ENCODE peak calls at places on chromosomes 1 and 21, in eight cellular contexts. P is stimulated activated CD4-positive, alpha-beta T cell treated with anti-CD3 and anti-CD28 coated beads, Interleukin-1b, Interleukin-23, amount 100 ng/mL, for 4 hours; V is CD8-positive, alpha-beta memory T cell; M is activated CD8-positive, alpha-beta memory T cell treated with anti-CD3 and anti-CD28 coated beads for 24 hours; K is body of pancreas; C is amniotic epithelial cell; E is brain microvascular endothelial cell; B is activated T-cell treated with anti-CD3 and anti-CD28 coated beads for 24 hours. A is an unnamed sample.

GRCh38 chr1:210231846-210232523 is 611 bp upstream of the SERTAD4 start:
- DNase-seq in K (no peak), C (peak; percentile 51), B (no peak), E (no peak), M (no peak), V (no peak), P (no peak), A (no peak)

GRCh38 chr1:17335821-17336718 is 28.1 kb downstream of the PADI4 start:
- DNase-seq in C (peak; percentile 41), P (peak; percentile 64), M (peak; percentile 85), K (peak; percentile 78), V (peak; percentile 26), E (peak; percentile 58), B (peak; percentile 48), A (peak; percentile 37)

GRCh38 chr21:27586986-27587385 is 620.1 kb upstream of the ADAMTS5 start:
- DNase-seq in P (no peak), C (no peak), B (no peak), M (no peak), V (no peak), E (no peak), K (no peak), A (no peak)

GRCh38 chr21:17931080-17931479 is 111.9 kb upstream of the C21orf91 start:
- DNase-seq in P (no peak), B (no peak), V (no peak), K (no peak), C (no peak), M (no peak), E (no peak), A (peak; percentile 24)

GRCh38 chr1:59631561-59631960 is 183.2 kb upstream of the HOOK1 start:
- DNase-seq in V (no peak), E (no peak), C (peak; percentile 39), P (no peak), B (no peak), K (no peak), M (no peak), A (no peak)

GRCh38 chr1:167661527-167662436 is 31.8 kb downstream of the RCSD1 start:
- DNase-seq in C (peak; percentile 89), V (no peak), K (no peak), E (peak; percentile 90), B (no peak), P (no peak), M (no peak), A (no peak)

GRCh38 chr1:64163972-64164371 is 39.5 kb upstream of the UBE2U start:
- DNase-seq in K (no peak), E (no peak), V (no peak), C (peak; percentile 79), B (no peak), M (no peak), P (no peak), A (no peak)

GRCh38 chr1:196501760-196502428 is 106.3 kb downstream of the KCNT2 start:
- DNase-seq in P (no peak), E (no peak), M (no peak), C (peak; percentile 69), B (no peak), V (no peak), K (no peak), A (no peak)

GRCh38 chr1:29736582-29737188 is 500.4 kb downstream of the PTPRU start:
- DNase-seq in P (no peak), B (no peak), M (no peak), E (peak; percentile 46), K (peak; percentile 19), V (no peak), C (peak; percentile 45), A (no peak)

GRCh38 chr1:154344977-154345837 is 19.9 kb downstream of the ATP8B2 start:
- DNase-seq in E (peak; percentile 18), K (peak; percentile 51), M (peak; percentile 86), V (peak; percentile 76), C (peak; percentile 48), B (peak; percentile 50), P (peak; percentile 69), A (no peak)

GRCh38 chr1:157497284-157497683 is 55.0 kb downstream of the FCRL5 start:
- DNase-seq in V (no peak), M (no peak), K (no peak), E (no peak), C (no peak), B (no peak), P (no peak), A (no peak)

GRCh38 chr1:12650001-12650421 is 6.1 kb downstream of the AADACL4 start:
- DNase-seq in K (no peak), B (no peak), V (no peak), C (peak; percentile 85), M (no peak), E (peak; percentile 71), P (no peak), A (no peak)

GRCh38 chr1:151012684-151013471 is 4.6 kb downstream of the PRUNE1 start:
- DNase-seq in C (no peak), B (no peak), K (no peak), V (no peak), E (peak; percentile 39), M (no peak), P (no peak), A (no peak)

GRCh38 chr1:46517932-46518498 is 28.4 kb downstream of the DMBX1 start:
- DNase-seq in K (no peak), P (no peak), V (no peak), C (no peak), M (no peak), E (no peak), B (no peak), A (no peak)

GRCh38 chr1:36008546-36009197 is 75.2 kb upstream of the TEKT2 start:
- DNase-seq in K (no peak), E (peak; percentile 82), B (no peak), V (no peak), P (no peak), M (no peak), C (peak; percentile 87), A (peak; percentile 31)

GRCh38 chr1:186806477-186806876 is 22.3 kb upstream of the PLA2G4A start:
- DNase-seq in C (peak; percentile 66), M (no peak), E (peak; percentile 71), B (no peak), K (no peak), V (no peak), P (no peak), A (peak; percentile 45)

GRCh38 chr1:177472567-177472966 is 301.8 kb downstream of the BRINP2 start:
- DNase-seq in K (no peak), P (no peak), M (no peak), E (no peak), C (no peak), V (no peak), B (no peak), A (no peak)

GRCh38 chr1:59671066-59671952 is 143.4 kb upstream of the HOOK1 start:
- DNase-seq in B (no peak), V (no peak), E (no peak), M (no peak), C (no peak), K (no peak), P (no peak), A (no peak)

GRCh38 chr1:15178571-15179484 is 25.3 kb downstream of the TMEM51 start:
- DNase-seq in C (peak; percentile 94), V (no peak), B (no peak), E (peak; percentile 91), K (peak; percentile 86), M (no peak), P (no peak), A (peak; percentile 93)

GRCh38 chr21:34845521-34846213 is 176.9 kb downstream of the CLIC6 start:
- DNase-seq in K (no peak), V (no peak), B (peak; percentile 12), M (peak; percentile 52), E (peak; percentile 73), P (no peak), C (peak; percentile 71), A (peak; percentile 75)

GRCh38 chr1:176382163-176382562 is 80.8 kb upstream of the PAPPA2 start:
- DNase-seq in B (no peak), E (no peak), K (no peak), M (no peak), C (no peak), P (no peak), V (no peak), A (no peak)

GRCh38 chr1:36910886-36911540 is 123.3 kb downstream of the GRIK3 start:
- DNase-seq in E (no peak), B (no peak), K (no peak), C (no peak), V (no peak), M (no peak), P (no peak), A (no peak)

GRCh38 chr1:235998812-235999211 is 66.1 kb downstream of the NID1 start:
- DNase-seq in M (peak; percentile 70), K (no peak), E (no peak), V (no peak), C (no peak), P (no peak), B (peak; percentile 22), A (no peak)

GRCh38 chr1:176893625-176894352 is 270.7 kb downstream of the ASTN1 start:
- DNase-seq in C (no peak), E (no peak), P (no peak), B (no peak), M (no peak), V (no peak), K (no peak), A (no peak)

GRCh38 chr1:31427322-31427721 is 14.3 kb downstream of the SERINC2 start:
- DNase-seq in P (no peak), E (no peak), C (no peak), V (no peak), M (no peak), B (no peak), K (no peak), A (no peak)

GRCh38 chr1:62515055-62515454 is 78.2 kb downstream of the USP1 start:
- DNase-seq in P (no peak), V (no peak), E (no peak), C (peak; percentile 81), K (no peak), B (no peak), M (no peak), A (no peak)

GRCh38 chr1:71438626-71439025 is 357.8 kb upstream of the ZRANB2 start:
- DNase-seq in M (no peak), E (no peak), P (no peak), V (no peak), K (no peak), C (no peak), B (no peak), A (no peak)

GRCh38 chr1:186700688-186701087 is 20.5 kb upstream of the PTGS2 start:
- DNase-seq in P (no peak), K (no peak), E (no peak), B (no peak), C (no peak), M (no peak), V (no peak), A (no peak)

GRCh38 chr1:87291107-87291506 is 37.6 kb upstream of the LMO4 start:
- DNase-seq in P (no peak), B (no peak), E (peak; percentile 66), V (no peak), K (no peak), M (no peak), C (peak; percentile 63), A (no peak)

GRCh38 chr1:76177644-76178043 is 103.1 kb downstream of the ST6GALNAC3 start:
- DNase-seq in P (no peak), C (no peak), M (no peak), E (no peak), V (no peak), B (no peak), K (no peak), A (no peak)

GRCh38 chr1:12031039-12031980 is 12.0 kb downstream of the MIIP start:
- DNase-seq in K (peak; percentile 32), V (no peak), E (peak; percentile 20), P (no peak), M (peak; percentile 68), B (no peak), C (no peak), A (no peak)

GRCh38 chr1:23196627-23197328 is 20.5 kb downstream of the HTR1D start:
- DNase-seq in E (peak; percentile 99), K (no peak), V (no peak), C (peak; percentile 97), M (no peak), P (no peak), B (no peak), A (peak; percentile 91)

GRCh38 chr1:202624781-202625108 is 85.5 kb downstream of the SYT2 start:
- DNase-seq in B (no peak), K (no peak), V (no peak), M (no peak), P (no peak), E (no peak), C (peak; percentile 9), A (no peak)

GRCh38 chr1:43279161-43279560 is 6.2 kb downstream of the C1orf210 start:
- DNase-seq in B (no peak), P (no peak), K (no peak), E (no peak), V (no peak), M (no peak), C (no peak), A (no peak)

A was measured in HCT116.